ENCODE peak calls at places on chromosome 4, in ten cellular contexts. One of them, this sample, is unnamed.

GRCh38 chr4:78960926-78961325 is 21.7 kb upstream of the PAQR3 start:
- DNase-seq in retinal pigment epithelial cell: no peak
- DNase-seq in AG04450: no peak
- DNase-seq in left ventricle myocardium inferior: no peak
- DNase-seq in fibroblast of mammary gland: no peak
- DNase-seq in cardiac muscle cell: no peak
- DNase-seq in HFFc6: no peak
- DNase-seq in OCI-LY7: no peak
- DNase-seq in GM10248: no peak
- DNase-seq in AG09319: no peak
- DNase-seq in this sample: no peak

GRCh38 chr4:1356181-1356998 is 9.4 kb downstream of the UVSSA start:
- DNase-seq in AG04450: no peak
- DNase-seq in cardiac muscle cell: peak; percentile 82
- DNase-seq in retinal pigment epithelial cell: no peak
- DNase-seq in left ventricle myocardium inferior: peak; percentile 64
- DNase-seq in GM10248: peak; percentile 77
- DNase-seq in OCI-LY7: peak; percentile 41
- DNase-seq in fibroblast of mammary gland: peak; percentile 54
- DNase-seq in AG09319: no peak
- DNase-seq in HFFc6: no peak
- DNase-seq in this sample: peak; percentile 61

GRCh38 chr4:109815151-109816081 is at the start of gene GAR1:
- DNase-seq in cardiac muscle cell: peak; percentile 96
- DNase-seq in AG04450: peak; percentile 77
- DNase-seq in OCI-LY7: peak; percentile 95
- DNase-seq in left ventricle myocardium inferior: peak; percentile 87
- DNase-seq in retinal pigment epithelial cell: peak; percentile 89
- DNase-seq in fibroblast of mammary gland: peak; percentile 91
- DNase-seq in GM10248: peak; percentile 93
- DNase-seq in AG09319: peak; percentile 61
- DNase-seq in HFFc6: peak; percentile 89
- DNase-seq in this sample: peak; percentile 69

GRCh38 chr4:164977243-164978164 is at the start of gene TRIM61:
- DNase-seq in retinal pigment epithelial cell: no peak
- DNase-seq in left ventricle myocardium inferior: peak; percentile 74
- DNase-seq in GM10248: peak; percentile 84
- DNase-seq in cardiac muscle cell: peak; percentile 64
- DNase-seq in HFFc6: no peak
- DNase-seq in fibroblast of mammary gland: peak; percentile 41
- DNase-seq in AG09319: no peak
- DNase-seq in AG04450: no peak
- DNase-seq in OCI-LY7: peak; percentile 91
- DNase-seq in this sample: no peak

GRCh38 chr4:56611501-56611900 is 69.6 kb downstream of the HOPX start:
- DNase-seq in OCI-LY7: no peak
- DNase-seq in fibroblast of mammary gland: peak; percentile 33
- DNase-seq in AG09319: no peak
- DNase-seq in left ventricle myocardium inferior: no peak
- DNase-seq in retinal pigment epithelial cell: no peak
- DNase-seq in GM10248: no peak
- DNase-seq in cardiac muscle cell: no peak
- DNase-seq in AG04450: no peak
- DNase-seq in HFFc6: no peak
- DNase-seq in this sample: no peak

GRCh38 chr4:70629469-70630090 is 1.0 kb downstream of the ENAM start:
- DNase-seq in left ventricle myocardium inferior: no peak
- DNase-seq in AG09319: no peak
- DNase-seq in AG04450: no peak
- DNase-seq in HFFc6: no peak
- DNase-seq in GM10248: no peak
- DNase-seq in cardiac muscle cell: no peak
- DNase-seq in fibroblast of mammary gland: no peak
- DNase-seq in retinal pigment epithelial cell: no peak
- DNase-seq in OCI-LY7: no peak
- DNase-seq in this sample: no peak

GRCh38 chr4:8328456-8328855 is 58.9 kb downstream of the HTRA3 start:
- DNase-seq in fibroblast of mammary gland: no peak
- DNase-seq in AG04450: no peak
- DNase-seq in OCI-LY7: no peak
- DNase-seq in cardiac muscle cell: no peak
- DNase-seq in GM10248: no peak
- DNase-seq in retinal pigment epithelial cell: no peak
- DNase-seq in HFFc6: no peak
- DNase-seq in AG09319: no peak
- DNase-seq in left ventricle myocardium inferior: no peak
- DNase-seq in this sample: no peak

GRCh38 chr4:85477538-85477937 is 2.6 kb downstream of the ARHGAP24 start:
- DNase-seq in cardiac muscle cell: no peak
- DNase-seq in HFFc6: no peak
- DNase-seq in fibroblast of mammary gland: peak; percentile 47
- DNase-seq in AG04450: no peak
- DNase-seq in retinal pigment epithelial cell: no peak
- DNase-seq in AG09319: no peak
- DNase-seq in GM10248: no peak
- DNase-seq in OCI-LY7: no peak
- DNase-seq in left ventricle myocardium inferior: no peak
- DNase-seq in this sample: no peak

GRCh38 chr4:184598753-184599491 is 50.3 kb downstream of the CASP3 start:
- DNase-seq in fibroblast of mammary gland: no peak
- DNase-seq in retinal pigment epithelial cell: peak; percentile 9
- DNase-seq in AG04450: no peak
- DNase-seq in GM10248: no peak
- DNase-seq in cardiac muscle cell: peak; percentile 48
- DNase-seq in left ventricle myocardium inferior: no peak
- DNase-seq in AG09319: no peak
- DNase-seq in HFFc6: peak; percentile 34
- DNase-seq in OCI-LY7: no peak
- DNase-seq in this sample: no peak

GRCh38 chr4:139672215-139672614 is 6.6 kb downstream of the MGST2 start:
- DNase-seq in OCI-LY7: no peak
- DNase-seq in AG09319: no peak
- DNase-seq in AG04450: no peak
- DNase-seq in HFFc6: no peak
- DNase-seq in left ventricle myocardium inferior: no peak
- DNase-seq in cardiac muscle cell: no peak
- DNase-seq in retinal pigment epithelial cell: peak; percentile 56
- DNase-seq in fibroblast of mammary gland: no peak
- DNase-seq in GM10248: no peak
- DNase-seq in this sample: no peak

GRCh38 chr4:89249313-89249712 is 58.3 kb downstream of the GPRIN3 start:
- DNase-seq in HFFc6: no peak
- DNase-seq in OCI-LY7: no peak
- DNase-seq in GM10248: no peak
- DNase-seq in fibroblast of mammary gland: no peak
- DNase-seq in AG09319: no peak
- DNase-seq in cardiac muscle cell: no peak
- DNase-seq in left ventricle myocardium inferior: no peak
- DNase-seq in AG04450: no peak
- DNase-seq in retinal pigment epithelial cell: no peak
- DNase-seq in this sample: no peak

GRCh38 chr4:163332526-163333405 is at the start of gene NPY1R:
- DNase-seq in AG04450: peak; percentile 36
- DNase-seq in cardiac muscle cell: peak; percentile 87
- DNase-seq in OCI-LY7: peak; percentile 4
- DNase-seq in retinal pigment epithelial cell: peak; percentile 79
- DNase-seq in GM10248: peak; percentile 60
- DNase-seq in HFFc6: peak; percentile 78
- DNase-seq in fibroblast of mammary gland: peak; percentile 77
- DNase-seq in AG09319: peak; percentile 51
- DNase-seq in left ventricle myocardium inferior: peak; percentile 48
- DNase-seq in this sample: peak; percentile 68

GRCh38 chr4:6926681-6927478 is 17.3 kb downstream of the TBC1D14 start:
- DNase-seq in OCI-LY7: no peak
- DNase-seq in left ventricle myocardium inferior: peak; percentile 50
- DNase-seq in GM10248: no peak
- DNase-seq in cardiac muscle cell: no peak
- DNase-seq in AG04450: no peak
- DNase-seq in fibroblast of mammary gland: peak; percentile 33
- DNase-seq in retinal pigment epithelial cell: peak; percentile 89
- DNase-seq in AG09319: no peak
- DNase-seq in HFFc6: no peak
- DNase-seq in this sample: no peak

GRCh38 chr4:38964942-38965775 is 67.0 kb downstream of the TMEM156 start:
- DNase-seq in GM10248: no peak
- DNase-seq in fibroblast of mammary gland: no peak
- DNase-seq in OCI-LY7: no peak
- DNase-seq in HFFc6: no peak
- DNase-seq in left ventricle myocardium inferior: no peak
- DNase-seq in AG04450: no peak
- DNase-seq in cardiac muscle cell: no peak
- DNase-seq in AG09319: no peak
- DNase-seq in retinal pigment epithelial cell: no peak
- DNase-seq in this sample: no peak

GRCh38 chr4:139642364-139642763 is 23.3 kb upstream of the MGST2 start:
- DNase-seq in HFFc6: peak; percentile 75
- DNase-seq in cardiac muscle cell: no peak
- DNase-seq in retinal pigment epithelial cell: peak; percentile 61
- DNase-seq in left ventricle myocardium inferior: no peak
- DNase-seq in OCI-LY7: no peak
- DNase-seq in fibroblast of mammary gland: peak; percentile 58
- DNase-seq in AG09319: no peak
- DNase-seq in AG04450: no peak
- DNase-seq in GM10248: no peak
- DNase-seq in this sample: no peak

DNA sequence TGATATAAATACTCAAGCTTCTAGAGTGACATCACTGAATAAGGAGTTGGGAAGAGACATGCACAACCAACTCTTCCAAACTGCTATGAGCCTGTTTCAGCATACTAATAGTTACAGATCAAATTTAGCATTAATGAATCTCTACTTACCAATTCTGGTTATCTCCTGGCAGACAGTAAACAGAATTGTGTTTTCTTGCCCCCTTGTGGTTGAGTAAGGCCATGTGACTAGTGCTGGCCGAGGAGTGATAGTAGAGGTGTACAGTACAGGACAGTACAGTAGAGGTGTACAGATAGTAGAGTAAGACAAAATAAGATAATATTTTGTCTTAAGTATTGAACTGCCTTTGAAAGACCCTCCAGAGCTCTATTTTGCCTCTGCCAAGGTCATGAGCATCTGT is 681.4 kb downstream of the GABRG1 start:
- DNase-seq in retinal pigment epithelial cell: no peak
- DNase-seq in AG09319: no peak
- DNase-seq in AG04450: no peak
- DNase-seq in GM10248: no peak
- DNase-seq in HFFc6: no peak
- DNase-seq in left ventricle myocardium inferior: no peak
- DNase-seq in OCI-LY7: no peak
- DNase-seq in fibroblast of mammary gland: peak; percentile 24
- DNase-seq in cardiac muscle cell: peak; percentile 51
- DNase-seq in this sample: no peak
- TF ChIP-seq CTCF in retinal pigment epithelial cell: peak; percentile 62
- TF ChIP-seq CTCF in AG09319: no peak
- TF ChIP-seq CTCF in AG04450: peak; percentile 1
- TF ChIP-seq CTCF in GM10248: no peak
- TF ChIP-seq CTCF in HFFc6: peak; percentile 11
- TF ChIP-seq CTCF in left ventricle myocardium inferior: peak; percentile 51
- TF ChIP-seq CTCF in OCI-LY7: peak; percentile 55
- TF ChIP-seq CTCF in fibroblast of mammary gland: peak; percentile 47
- TF ChIP-seq CTCF in cardiac muscle cell: peak; percentile 50
- TF ChIP-seq CTCF in this sample: peak; percentile 64

DNA sequence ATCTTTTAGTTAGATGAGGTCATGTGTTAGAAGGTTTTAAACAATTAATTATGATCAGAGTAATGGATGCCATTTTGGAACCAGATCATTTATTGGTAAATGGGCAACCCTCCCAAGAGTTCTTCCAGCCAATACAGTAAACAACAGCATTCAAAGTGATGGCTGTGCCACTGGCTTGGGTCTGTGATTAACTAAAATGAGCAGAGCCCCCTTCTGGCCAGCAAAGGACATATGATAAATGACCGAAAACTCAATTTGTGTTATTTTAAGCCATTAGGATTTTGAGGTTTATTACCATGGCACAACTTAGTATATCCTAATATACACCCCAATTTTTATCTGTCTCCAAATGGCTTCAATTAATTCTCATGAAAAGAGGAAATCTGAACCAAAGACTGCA is 90.8 kb upstream of the NPFFR2 start:
- DNase-seq in GM10248: no peak
- DNase-seq in OCI-LY7: peak; percentile 13
- DNase-seq in left ventricle myocardium inferior: no peak
- DNase-seq in retinal pigment epithelial cell: no peak
- DNase-seq in AG09319: no peak
- DNase-seq in HFFc6: no peak
- DNase-seq in cardiac muscle cell: peak; percentile 66
- DNase-seq in AG04450: no peak
- DNase-seq in fibroblast of mammary gland: peak; percentile 15
- DNase-seq in this sample: peak; percentile 10
- TF ChIP-seq CTCF in GM10248: no peak
- TF ChIP-seq CTCF in OCI-LY7: peak; percentile 72
- TF ChIP-seq CTCF in left ventricle myocardium inferior: peak; percentile 43
- TF ChIP-seq CTCF in retinal pigment epithelial cell: peak; percentile 62
- TF ChIP-seq CTCF in AG09319: no peak
- TF ChIP-seq CTCF in HFFc6: peak; percentile 62
- TF ChIP-seq CTCF in cardiac muscle cell: peak; percentile 30
- TF ChIP-seq CTCF in AG04450: peak; percentile 41
- TF ChIP-seq CTCF in fibroblast of mammary gland: peak; percentile 42
- TF ChIP-seq CTCF in this sample: peak; percentile 66

GRCh38 chr4:54318904-54319303 is 89.8 kb downstream of the PDGFRA start:
- DNase-seq in cardiac muscle cell: peak; percentile 61
- DNase-seq in AG09319: peak; percentile 5
- DNase-seq in fibroblast of mammary gland: peak; percentile 62
- DNase-seq in OCI-LY7: peak; percentile 56
- DNase-seq in HFFc6: peak; percentile 16
- DNase-seq in GM10248: peak; percentile 36
- DNase-seq in left ventricle myocardium inferior: no peak
- DNase-seq in retinal pigment epithelial cell: peak; percentile 8
- DNase-seq in AG04450: peak; percentile 11
- DNase-seq in this sample: peak; percentile 18
- TF ChIP-seq CTCF in cardiac muscle cell: peak; percentile 96
- TF ChIP-seq CTCF in AG09319: peak; percentile 85
- TF ChIP-seq CTCF in fibroblast of mammary gland: peak; percentile 98
- TF ChIP-seq CTCF in OCI-LY7: peak; percentile 90
- TF ChIP-seq CTCF in HFFc6: peak; percentile 91
- TF ChIP-seq CTCF in GM10248: peak; percentile 77
- TF ChIP-seq CTCF in left ventricle myocardium inferior: peak; percentile 79
- TF ChIP-seq CTCF in retinal pigment epithelial cell: peak; percentile 93
- TF ChIP-seq CTCF in AG04450: peak; percentile 97
- TF ChIP-seq CTCF in this sample: peak; percentile 84

DNA sequence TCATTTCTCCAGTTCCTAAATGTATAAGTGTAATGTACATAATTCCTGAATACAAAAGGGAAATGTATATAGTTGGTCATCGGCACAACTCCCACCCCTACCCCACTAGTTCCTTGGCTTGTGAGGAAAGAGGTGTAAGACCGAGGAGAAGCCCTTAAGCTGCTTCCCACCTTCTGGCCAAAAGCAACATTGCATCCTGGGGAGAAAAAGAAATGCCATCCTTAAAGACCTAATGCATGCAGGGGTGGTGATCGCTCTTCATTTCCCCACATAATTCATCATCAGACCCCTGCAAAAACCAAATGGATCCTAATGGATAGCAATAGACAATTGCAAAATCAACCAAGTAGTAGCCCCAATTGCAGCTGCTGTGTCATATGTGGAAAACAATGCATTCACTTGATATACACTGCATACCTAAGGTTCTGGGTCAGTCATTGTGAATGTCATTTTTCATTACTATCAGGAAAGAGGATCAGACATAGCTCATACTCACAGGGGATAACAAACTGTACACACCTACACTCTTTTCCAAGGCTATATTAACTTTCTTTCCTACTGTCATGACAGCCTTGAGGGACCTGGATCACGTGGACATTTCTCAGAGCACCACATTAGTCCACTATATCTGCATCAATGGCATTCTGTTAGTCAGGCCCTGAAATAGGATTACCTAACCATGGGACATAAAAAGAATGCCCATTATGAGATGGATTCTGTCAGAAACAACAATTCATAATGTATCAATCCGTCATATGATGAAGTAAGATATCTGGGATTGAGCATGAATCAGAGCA is 31.7 kb upstream of the NFXL1 start:
- DNase-seq in OCI-LY7: no peak
- DNase-seq in fibroblast of mammary gland: no peak
- DNase-seq in cardiac muscle cell: no peak
- DNase-seq in AG04450: no peak
- DNase-seq in HFFc6: no peak
- DNase-seq in GM10248: no peak
- DNase-seq in retinal pigment epithelial cell: peak; percentile 79
- DNase-seq in AG09319: no peak
- DNase-seq in left ventricle myocardium inferior: no peak
- DNase-seq in this sample: no peak
- TF ChIP-seq CTCF in OCI-LY7: peak; percentile 26
- TF ChIP-seq CTCF in fibroblast of mammary gland: peak; percentile 1
- TF ChIP-seq CTCF in cardiac muscle cell: no peak
- TF ChIP-seq CTCF in AG04450: peak; percentile 16
- TF ChIP-seq CTCF in HFFc6: peak; percentile 39
- TF ChIP-seq CTCF in GM10248: no peak
- TF ChIP-seq CTCF in retinal pigment epithelial cell: peak; percentile 42
- TF ChIP-seq CTCF in AG09319: no peak
- TF ChIP-seq CTCF in left ventricle myocardium inferior: no peak
- TF ChIP-seq CTCF in this sample: no peak